ENCODE peak calls at places on chromosomes 5 and 9, in ten cellular contexts. R, Y, X, K, T, P, Z, Q, M and J are unnamed samples.

GRCh38 chr5:175032013-175032412 is 307.6 kb downstream of the MSX2 start:
- DNase-seq in T (no peak), X (no peak), Z (no peak), M (no peak), R (no peak), K (no peak), Q (no peak), P (no peak), Y (no peak), J (no peak)

GRCh38 chr9:4131946-4132345 is 167.9 kb downstream of the GLIS3 start:
- DNase-seq in M (no peak), X (no peak), P (no peak), R (no peak), K (no peak), Z (no peak), Y (no peak), T (no peak), Q (no peak), J (no peak)

GRCh38 chr5:153816870-153817269 is 221.8 kb downstream of the FAM114A2 start:
- DNase-seq in T (no peak), K (no peak), P (no peak), Z (no peak), X (no peak), Y (no peak), M (no peak), Q (no peak), R (no peak), J (no peak)

GRCh38 chr9:37295178-37295577 is 127.3 kb upstream of the GRHPR start:
- DNase-seq in Q (no peak), T (no peak), Z (no peak), Y (no peak), X (no peak), P (no peak), M (no peak), R (no peak), K (no peak), J (no peak)

GRCh38 chr5:178465861-178466288 is 124.3 kb downstream of the COL23A1 start:
- DNase-seq in Z (no peak), T (no peak), X (no peak), R (no peak), Q (no peak), K (no peak), Y (no peak), P (no peak), M (no peak), J (no peak)

GRCh38 chr5:172715931-172716682 is 54.9 kb downstream of the DUSP1 start:
- DNase-seq in X (no peak), M (no peak), Q (no peak), K (no peak), P (no peak), Y (no peak), Z (peak; percentile 41), T (no peak), R (peak; percentile 50), J (no peak)

GRCh38 chr5:58754250-58754649 is 171.4 kb downstream of the RAB3C start:
- DNase-seq in Q (no peak), T (no peak), X (no peak), Y (no peak), M (no peak), Z (no peak), P (no peak), R (no peak), K (no peak), J (no peak)

GRCh38 chr9:77237896-77238295 is 60.6 kb downstream of the VPS13A start:
- DNase-seq in T (no peak), P (no peak), X (no peak), Y (no peak), K (no peak), Z (no peak), Q (no peak), R (no peak), M (no peak), J (no peak)

GRCh38 chr5:130836729-130837660 is 328.1 kb downstream of the HINT1 start:
- DNase-seq in Q (no peak), X (no peak), T (no peak), M (no peak), Y (no peak), R (no peak), Z (no peak), P (no peak), K (no peak), J (no peak)

GRCh38 chr9:115591584-115591984 is 473.6 kb upstream of the TNC start:
- DNase-seq in M (no peak), Y (peak; percentile 54), T (peak; percentile 88), P (peak; percentile 100), K (peak; percentile 2), X (no peak), Z (peak; percentile 88), R (peak; percentile 81), Q (no peak), J (no peak)

GRCh38 chr5:156120777-156121176 is 206.2 kb upstream of the SGCD start:
- DNase-seq in X (no peak), P (no peak), M (no peak), K (no peak), T (no peak), Q (no peak), R (no peak), Y (peak; percentile 2), Z (no peak), J (no peak)

GRCh38 chr5:9519537-9519936 is 26.3 kb downstream of the SEMA5A start:
- DNase-seq in R (no peak), Y (no peak), P (peak; percentile 28), X (no peak), M (no peak), Q (no peak), T (no peak), K (no peak), Z (no peak), J (no peak)